ENCODE peak calls at places on chromosomes 11 and 22, in nine cellular contexts. O is amniotic epithelial cell; F is fibroblast of gingiva; T is stimulated activated CD4-positive, alpha-beta T cell treated with anti-CD3 and anti-CD28 coated beads, Interleukin-1b, Interleukin-23, amount 100 ng/mL, for 24 hours; H is progenitor cell of endocrine pancreas; U is Kasumi-1; R is anterior cingulate cortex; M is SW 1271; B is EL. N is an unnamed sample.

GRCh38 chr11:128894685-128895084 is 3.5 kb downstream of the KCNJ5 start:
- DNase-seq in O (peak; percentile 11), F (no peak), T (no peak), H (no peak), U (no peak), R (no peak), M (no peak), B (no peak), N (no peak)

GRCh38 chr22:49571326-49571725 is 256.3 kb downstream of the BRD1 start:
- DNase-seq in O (no peak), F (no peak), T (no peak), H (no peak), U (no peak), R (no peak), M (no peak), B (no peak), N (no peak)

GRCh38 chr11:35045219-35045819 is 93.7 kb upstream of the CD44 start:
- DNase-seq in O (no peak), F (no peak), T (no peak), H (no peak), U (peak; percentile 84), R (no peak), M (no peak), B (no peak), N (no peak)

GRCh38 chr11:73350908-73351636 is 25.1 kb upstream of the RELT start:
- DNase-seq in O (peak; percentile 70), F (peak; percentile 76), T (peak; percentile 19), H (no peak), U (peak; percentile 82), R (no peak), M (peak; percentile 75), B (peak; percentile 73), N (peak; percentile 74)

GRCh38 chr22:46147061-46147460 is 3.3 kb upstream of the PPARA start:
- DNase-seq in O (no peak), F (no peak), T (no peak), H (no peak), U (no peak), R (no peak), M (no peak), B (no peak), N (no peak)

GRCh38 chr22:46563381-46564083 is 26.1 kb upstream of the CELSR1 start:
- DNase-seq in O (peak; percentile 29), F (peak; percentile 26), T (peak; percentile 64), H (peak; percentile 61), U (peak; percentile 73), R (peak; percentile 47), M (peak; percentile 19), B (peak; percentile 49), N (peak; percentile 85)

GRCh38 chr11:5011254-5011653 is 16.6 kb downstream of the OR51L1 start:
- DNase-seq in O (no peak), F (no peak), T (no peak), H (no peak), U (no peak), R (no peak), M (no peak), B (no peak), N (no peak)

GRCh38 chr11:126348806-126349582 is 6.5 kb upstream of the ST3GAL4 start:
- DNase-seq in O (no peak), F (peak; percentile 72), T (no peak), H (no peak), U (no peak), R (no peak), M (no peak), B (peak; percentile 22), N (no peak)

GRCh38 chr22:49934891-49935557 is 16.6 kb downstream of the CRELD2 start:
- DNase-seq in O (peak; percentile 36), F (peak; percentile 77), T (peak; percentile 86), H (no peak), U (peak; percentile 32), R (peak; percentile 67), M (peak; percentile 23), B (peak; percentile 64), N (peak; percentile 79)

GRCh38 chr11:105367129-105367528 is 227.6 kb upstream of the CARD18 start:
- DNase-seq in O (no peak), F (no peak), T (no peak), H (no peak), U (no peak), R (no peak), M (no peak), B (no peak), N (no peak)

GRCh38 chr11:120401506-120401905 is 65.3 kb downstream of the ARHGEF12 start:
- DNase-seq in O (no peak), F (no peak), T (no peak), H (no peak), U (no peak), R (no peak), M (no peak), B (no peak), N (no peak)

GRCh38 chr11:35177370-35177769 is 38.4 kb downstream of the CD44 start:
- DNase-seq in O (no peak), F (no peak), T (no peak), H (no peak), U (no peak), R (no peak), M (no peak), B (no peak), N (no peak)

GRCh38 chr11:97325693-97326092 is 935.9 kb downstream of the JRKL start:
- DNase-seq in O (no peak), F (no peak), T (no peak), H (no peak), U (no peak), R (no peak), M (no peak), B (no peak), N (no peak)

GRCh38 chr22:20438066-20438677 is 547 bp upstream of the SCARF2 start:
- DNase-seq in O (peak; percentile 50), F (peak; percentile 44), T (no peak), H (no peak), U (no peak), R (no peak), M (no peak), B (peak; percentile 42), N (no peak)

GRCh38 chr11:66856496-66857233 is at the start of gene LRFN4:
- DNase-seq in O (no peak), F (no peak), T (no peak), H (peak; percentile 33), U (no peak), R (peak; percentile 77), M (peak; percentile 77), B (peak; percentile 20), N (no peak)

GRCh38 chr22:39543095-39543494 is 10.5 kb upstream of the RPS19BP1 start:
- DNase-seq in O (no peak), F (no peak), T (no peak), H (no peak), U (peak; percentile 46), R (no peak), M (no peak), B (peak; percentile 39), N (no peak)

GRCh38 chr11:34302046-34302921 is 55.5 kb downstream of the ABTB2 start:
- DNase-seq in O (peak; percentile 98), F (peak; percentile 74), T (no peak), H (no peak), U (peak; percentile 26), R (no peak), M (peak; percentile 68), B (peak; percentile 98), N (no peak)

GRCh38 chr11:10805741-10806140 is 3.0 kb downstream of the EIF4G2 start:
- DNase-seq in O (no peak), F (no peak), T (no peak), H (no peak), U (no peak), R (no peak), M (no peak), B (no peak), N (no peak)

GRCh38 chr22:49329636-49330035 is 498.0 kb downstream of the BRD1 start:
- DNase-seq in O (no peak), F (no peak), T (no peak), H (peak; percentile 6), U (no peak), R (no peak), M (no peak), B (no peak), N (no peak)

GRCh38 chr22:35539910-35540599 is 576 bp upstream of the RASD2 start:
- DNase-seq in O (peak; percentile 32), F (no peak), T (peak; percentile 58), H (peak; percentile 59), U (no peak), R (peak; percentile 62), M (no peak), B (peak; percentile 64), N (peak; percentile 67)

GRCh38 chr11:32892355-32893090 is at the start of gene QSER1:
- DNase-seq in O (peak; percentile 35), F (peak; percentile 57), T (peak; percentile 49), H (peak; percentile 53), U (peak; percentile 54), R (peak; percentile 74), M (peak; percentile 55), B (peak; percentile 73), N (peak; percentile 70)

GRCh38 chr11:60133917-60134316 is 45.5 kb downstream of the MS4A2 start:
- DNase-seq in O (no peak), F (no peak), T (no peak), H (no peak), U (no peak), R (no peak), M (no peak), B (no peak), N (no peak)

GRCh38 chr22:22366478-22366988 is 121.9 kb downstream of the VPREB1 start:
- DNase-seq in O (no peak), F (no peak), T (no peak), H (no peak), U (no peak), R (no peak), M (no peak), B (no peak), N (no peak)

GRCh38 chr11:69667619-69668604 is 7.2 kb downstream of the LTO1 start:
- DNase-seq in O (no peak), F (no peak), T (no peak), H (no peak), U (no peak), R (no peak), M (no peak), B (no peak), N (no peak)

N was measured in MM.1S.